ENCODE peak calls at places on chromosomes 6 and 20, in eight cellular contexts. J, M, Y, F, E, U, T and K are unnamed samples.

GRCh38 chr6:122994256-122994655 is 1.8 kb upstream of the CLVS2 start:
- DNase-seq in M (no peak), E (no peak), J (no peak), Y (no peak), U (no peak), F (no peak), T (no peak), K (no peak)

GRCh38 chr6:44452725-44453124 is 65.2 kb downstream of the CDC5L start:
- DNase-seq in T (no peak), U (peak; percentile 61), E (no peak), Y (no peak), F (no peak), M (no peak), J (no peak), K (no peak)

GRCh38 chr6:142478117-142478516 is 176.3 kb downstream of the ADGRG6 start:
- DNase-seq in M (no peak), Y (no peak), J (no peak), E (no peak), U (peak; percentile 27), F (no peak), T (no peak), K (no peak)

GRCh38 chr6:155183095-155183494 is 80.7 kb upstream of the CLDN20 start:
- DNase-seq in U (no peak), F (no peak), J (no peak), T (no peak), E (no peak), M (no peak), Y (no peak), K (no peak)

GRCh38 chr6:40755046-40755681 is 168.0 kb upstream of the LRFN2 start:
- DNase-seq in F (no peak), Y (no peak), M (no peak), U (peak; percentile 20), T (no peak), J (no peak), E (no peak), K (no peak)

GRCh38 chr20:38725959-38726848 is 1.9 kb downstream of the SLC32A1 start:
- DNase-seq in F (peak; percentile 73), M (peak; percentile 92), Y (no peak), E (peak; percentile 12), J (no peak), T (no peak), U (peak; percentile 43), K (no peak)

GRCh38 chr6:144922120-144922722 is 637.1 kb downstream of the UTRN start:
- DNase-seq in F (no peak), J (no peak), M (no peak), E (no peak), T (no peak), U (peak; percentile 8), Y (no peak), K (no peak)

GRCh38 chr20:21529863-21530262 is 16.0 kb upstream of the NKX2-2 start:
- DNase-seq in E (no peak), M (no peak), U (peak; percentile 39), F (peak; percentile 56), J (no peak), Y (no peak), T (no peak), K (no peak)

GRCh38 chr20:20138301-20139064 is 86.2 kb downstream of the CFAP61 start:
- DNase-seq in T (peak; percentile 27), Y (no peak), M (no peak), U (no peak), F (no peak), J (no peak), E (no peak), K (no peak)

GRCh38 chr6:2973656-2974055 is 2.3 kb upstream of the SERPINB6 start:
- DNase-seq in E (no peak), F (no peak), Y (no peak), J (no peak), M (no peak), U (peak; percentile 21), T (no peak), K (no peak)

GRCh38 chr6:111625511-111626331 is 20.0 kb upstream of the TRAF3IP2 start:
- DNase-seq in Y (no peak), U (no peak), F (no peak), M (no peak), J (no peak), E (no peak), T (peak; percentile 42), K (peak; percentile 88)

GRCh38 chr20:51665543-51666118 is 102.6 kb downstream of the ATP9A start:
- DNase-seq in T (no peak), F (no peak), U (no peak), M (no peak), Y (no peak), J (peak; percentile 29), E (no peak), K (no peak)

GRCh38 chr6:138528137-138528536 is 28.8 kb upstream of the NHSL1 start:
- DNase-seq in F (no peak), J (no peak), E (no peak), U (no peak), T (no peak), M (no peak), Y (no peak), K (no peak)

GRCh38 chr6:32167154-32167760 is 2.9 kb downstream of the EGFL8 start:
- DNase-seq in Y (no peak), U (no peak), J (no peak), T (no peak), M (no peak), F (no peak), E (no peak), K (no peak)

GRCh38 chr6:119158057-119158848 is 79.8 kb upstream of the FAM184A start:
- DNase-seq in U (no peak), Y (no peak), E (no peak), J (peak; percentile 41), M (no peak), F (no peak), T (peak; percentile 36), K (no peak)

GRCh38 chr6:13807691-13808090 is 6.7 kb downstream of the MCUR1 start:
- DNase-seq in J (no peak), T (no peak), U (no peak), M (no peak), E (no peak), F (no peak), Y (no peak), K (no peak)

GRCh38 chr6:128438311-128438916 is 82.0 kb downstream of the PTPRK start:
- DNase-seq in F (no peak), U (peak; percentile 48), E (no peak), T (peak; percentile 23), M (no peak), J (no peak), Y (no peak), K (no peak)

GRCh38 chr6:27442932-27443331 is 30.0 kb downstream of the ZNF184 start:
- DNase-seq in T (no peak), F (no peak), J (no peak), E (no peak), M (no peak), Y (no peak), U (no peak), K (no peak)

GRCh38 chr6:5078121-5078695 is 6.9 kb upstream of the PPP1R3G start:
- DNase-seq in E (no peak), M (no peak), T (no peak), J (no peak), F (peak; percentile 60), Y (no peak), U (peak; percentile 19), K (no peak)

GRCh38 chr20:45138451-45139300 is 14.4 kb upstream of the WFDC12 start:
- DNase-seq in E (no peak), Y (peak; percentile 35), T (peak; percentile 36), J (peak; percentile 78), U (peak; percentile 74), M (peak; percentile 70), F (peak; percentile 41), K (no peak)

GRCh38 chr6:71383891-71384489 is 95.4 kb downstream of the OGFRL1 start:
- DNase-seq in U (peak; percentile 56), E (peak; percentile 64), T (no peak), Y (no peak), F (peak; percentile 8), J (no peak), M (peak; percentile 36), K (no peak)

GRCh38 chr6:168411130-168411529 is 29.9 kb upstream of the SMOC2 start:
- DNase-seq in T (no peak), M (no peak), U (no peak), F (no peak), J (no peak), Y (no peak), E (no peak), K (no peak)

GRCh38 chr20:20614391-20614790 is 98.1 kb downstream of the RALGAPA2 start:
- DNase-seq in F (no peak), M (no peak), U (no peak), J (no peak), T (no peak), E (no peak), Y (no peak), K (no peak)

GRCh38 chr6:147961473-147962141 is 381.0 kb upstream of the SASH1 start:
- DNase-seq in Y (no peak), U (no peak), E (no peak), F (no peak), T (no peak), J (no peak), M (no peak), K (no peak)

GRCh38 chr6:30727920-30728605 is 7.9 kb downstream of the TUBB start:
- DNase-seq in F (no peak), M (no peak), E (no peak), U (no peak), T (no peak), Y (no peak), J (no peak), K (no peak)
- TF ChIP-seq CTCF in F (no peak), M (no peak), E (peak; percentile 37), U (no peak), T (no peak), Y (no peak), J (no peak), K (no peak)

GRCh38 chr6:17103715-17104114 is 1.9 kb downstream of the STMND1 start:
- DNase-seq in T (no peak), J (no peak), U (peak; percentile 14), Y (no peak), F (no peak), E (no peak), M (no peak), K (no peak)
- TF ChIP-seq CTCF in T (no peak), J (no peak), U (no peak), Y (no peak), F (peak; percentile 13), E (peak; percentile 15), M (peak; percentile 18), K (no peak)

DNA sequence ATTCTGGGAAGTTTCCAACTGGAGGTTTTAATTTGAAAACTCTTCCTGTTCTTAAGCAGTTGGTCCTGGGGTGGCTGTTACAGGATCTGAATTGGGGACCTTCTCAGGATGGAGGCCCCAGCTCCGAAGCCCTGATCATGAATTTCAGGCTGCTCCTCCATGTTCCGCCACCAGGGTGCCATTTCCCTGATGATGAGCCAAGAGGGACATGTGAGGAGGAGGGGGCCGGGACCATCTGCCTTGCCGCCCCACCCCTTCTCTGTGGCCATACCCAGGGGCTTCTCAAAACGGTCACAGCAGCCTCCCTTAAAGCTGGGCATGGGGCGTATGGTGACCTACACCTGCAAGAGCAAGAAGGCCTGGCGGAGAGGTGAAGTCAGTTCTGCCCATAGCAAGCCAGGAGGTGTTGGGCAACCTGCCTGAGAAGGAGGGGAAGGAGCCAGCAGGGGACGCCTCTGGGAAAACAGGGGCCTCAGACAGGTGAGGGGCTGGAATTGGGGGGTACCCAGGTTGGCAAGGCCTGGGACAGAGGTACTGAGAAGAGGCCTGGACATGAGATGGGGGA is 3.6 kb upstream of the BAK1 start:
- DNase-seq in U (no peak), E (no peak), M (peak; percentile 63), F (no peak), J (no peak), T (no peak), Y (no peak), K (no peak)
- TF ChIP-seq CTCF in U (peak; percentile 43), E (peak; percentile 51), M (peak; percentile 69), F (peak; percentile 19), J (no peak), T (peak; percentile 28), Y (no peak), K (no peak)

GRCh38 chr20:63258826-63259225 is 4.6 kb upstream of the NKAIN4 start:
- DNase-seq in E (no peak), Y (no peak), T (no peak), M (no peak), U (no peak), J (no peak), F (no peak), K (no peak)
- TF ChIP-seq CTCF in E (no peak), Y (no peak), T (no peak), M (no peak), U (no peak), J (no peak), F (no peak), K (no peak)